ENCODE peak calls at places on chromosomes 2 and 18, in nine cellular contexts. L, D, N, C, X, U, F, K and W are unnamed samples.

GRCh38 chr2:32715981-32716380 is 88.1 kb downstream of the TTC27 start:
- DNase-seq in L (no peak), D (no peak), N (no peak), C (no peak), X (no peak), U (no peak), F (peak; percentile 21), K (no peak), W (no peak)

GRCh38 chr18:13500891-13501887 is 225.2 kb downstream of the FAM210A start:
- DNase-seq in L (peak; percentile 28), D (peak; percentile 33), N (no peak), C (peak; percentile 14), X (no peak), U (peak; percentile 38), F (peak; percentile 94), K (peak; percentile 72), W (no peak)

GRCh38 chr18:12394428-12394827 is 13.3 kb upstream of the PRELID3A start:
- DNase-seq in L (no peak), D (no peak), N (no peak), C (peak; percentile 2), X (no peak), U (no peak), F (no peak), K (no peak), W (no peak)

GRCh38 chr2:108588070-108588668 is 53.9 kb downstream of the LIMS1 start:
- DNase-seq in L (no peak), D (no peak), N (no peak), C (no peak), X (no peak), U (no peak), F (no peak), K (no peak), W (no peak)

GRCh38 chr2:168157926-168158325 is 89.5 kb downstream of the STK39 start:
- DNase-seq in L (no peak), D (peak; percentile 58), N (no peak), C (no peak), X (no peak), U (no peak), F (no peak), K (no peak), W (no peak)

GRCh38 chr18:22694954-22695353 is 238.2 kb upstream of the RBBP8 start:
- DNase-seq in L (peak; percentile 87), D (peak; percentile 97), N (peak; percentile 63), C (no peak), X (no peak), U (no peak), F (no peak), K (peak; percentile 72), W (peak; percentile 29)

GRCh38 chr2:189933911-189934399 is 128.6 kb downstream of the MSTN start:
- DNase-seq in L (peak; percentile 84), D (peak; percentile 47), N (no peak), C (no peak), X (no peak), U (no peak), F (no peak), K (no peak), W (no peak)

GRCh38 chr2:191462370-191462769 is 215.6 kb upstream of the NABP1 start:
- DNase-seq in L (no peak), D (no peak), N (no peak), C (no peak), X (no peak), U (no peak), F (no peak), K (no peak), W (no peak)

GRCh38 chr2:226788881-226789485 is 10.6 kb downstream of the IRS1 start:
- DNase-seq in L (no peak), D (no peak), N (no peak), C (no peak), X (no peak), U (no peak), F (no peak), K (no peak), W (no peak)

GRCh38 chr2:141814150-141814549 is 316.7 kb downstream of the LRP1B start:
- DNase-seq in L (no peak), D (no peak), N (no peak), C (no peak), X (no peak), U (no peak), F (no peak), K (no peak), W (no peak)

GRCh38 chr2:142880275-142880674 is 2.8 kb downstream of the KYNU start:
- DNase-seq in L (peak; percentile 24), D (peak; percentile 51), N (no peak), C (no peak), X (no peak), U (no peak), F (no peak), K (no peak), W (no peak)

GRCh38 chr18:7626922-7627440 is 59.9 kb downstream of the PTPRM start:
- DNase-seq in L (no peak), D (peak; percentile 51), N (no peak), C (no peak), X (no peak), U (no peak), F (no peak), K (no peak), W (no peak)

GRCh38 chr2:68388772-68389171 is 23.7 kb downstream of the PLEK start:
- DNase-seq in L (no peak), D (no peak), N (no peak), C (no peak), X (no peak), U (no peak), F (peak; percentile 24), K (no peak), W (no peak)